ENCODE peak calls at places on chromosomes 1 and 21, in eight cellular contexts. A, J, N, M, I, D, E and T are unnamed samples. For H3K4me1, the result is how much of the 10 kb centered on the place peaks cover.

GRCh38 chr1:26083246-26083645 is 15.8 kb upstream of the TRIM63 start:
- DNase-seq in J (no peak), M (peak), N (peak), E (no peak), A (no peak), I (no peak), D (no peak), T (no peak)

GRCh38 chr21:41668686-41669532 is 97.9 kb downstream of the RIPK4 start:
- DNase-seq in I (no peak), E (no peak), D (no peak), N (no peak), M (no peak), J (peak), A (no peak), T (no peak)

GRCh38 chr1:30655672-30656071 is 67.7 kb downstream of the MATN1 start:
- DNase-seq in D (no peak), N (no peak), M (no peak), I (no peak), A (no peak), J (peak), E (no peak), T (no peak)

GRCh38 chr21:35974801-35975200 is 85.5 kb downstream of the SETD4 start:
- DNase-seq in M (no peak), A (no peak), I (peak), N (peak), D (no peak), E (no peak), J (no peak), T (no peak)

GRCh38 chr1:20373286-20373685 is 82.6 kb downstream of the VWA5B1 start:
- DNase-seq in D (no peak), J (no peak), M (no peak), N (no peak), A (no peak), E (no peak), I (no peak), T (no peak)

GRCh38 chr1:84876353-84876752 is 16.7 kb downstream of the LPAR3 start:
- DNase-seq in M (no peak), D (no peak), I (no peak), A (no peak), E (no peak), N (no peak), J (no peak), T (no peak)

GRCh38 chr1:188188317-188188716 is 1359.6 kb downstream of the PLA2G4A start:
- DNase-seq in N (no peak), E (no peak), I (no peak), A (no peak), M (no peak), D (no peak), J (no peak), T (no peak)

GRCh38 chr1:117567976-117568375 is 37.9 kb upstream of the TENT5C start:
- DNase-seq in J (no peak), M (no peak), N (no peak), E (no peak), A (no peak), D (no peak), I (no peak), T (no peak)

GRCh38 chr1:87331319-87332269 is 2.9 kb downstream of the LMO4 start:
- DNase-seq in E (peak), N (peak), A (peak), D (peak), I (peak), M (peak), J (peak), T (peak)

GRCh38 chr1:165114022-165114888 is 242.3 kb downstream of the LMX1A start:
- DNase-seq in E (peak), A (peak), J (no peak), N (peak), I (peak), D (no peak), M (peak), T (peak)

GRCh38 chr1:55974714-55975441 is 604.5 kb downstream of the PLPP3 start:
- DNase-seq in D (no peak), I (no peak), E (peak), M (no peak), A (no peak), N (peak), J (no peak), T (no peak)

GRCh38 chr21:16084776-16085364 is 355.1 kb downstream of the USP25 start:
- DNase-seq in M (peak), N (peak), E (no peak), J (no peak), D (no peak), A (peak), I (no peak), T (peak)

GRCh38 chr1:115753371-115753770 is 15.1 kb downstream of the CASQ2 start:
- DNase-seq in M (no peak), A (no peak), N (no peak), I (no peak), E (no peak), J (no peak), D (peak), T (no peak)

GRCh38 chr1:31802190-31803150 is 13.4 kb downstream of the SPOCD1 start:
- DNase-seq in M (peak), N (no peak), E (peak), I (no peak), J (no peak), D (peak), A (no peak), T (peak)

GRCh38 chr1:117120774-117121588 is 568 bp downstream of the TRIM45 start:
- DNase-seq in N (peak), I (no peak), D (no peak), E (no peak), A (no peak), M (no peak), J (no peak), T (no peak)

GRCh38 chr1:58443986-58444603 is 102.4 kb downstream of the OMA1 start:
- DNase-seq in M (no peak), D (no peak), E (no peak), A (no peak), N (no peak), J (no peak), I (no peak), T (no peak)

GRCh38 chr1:84377480-84378095 is 20.7 kb upstream of the DNASE2B start:
- DNase-seq in M (peak), J (no peak), A (peak), I (no peak), E (no peak), N (peak), D (no peak), T (no peak)

DNA sequence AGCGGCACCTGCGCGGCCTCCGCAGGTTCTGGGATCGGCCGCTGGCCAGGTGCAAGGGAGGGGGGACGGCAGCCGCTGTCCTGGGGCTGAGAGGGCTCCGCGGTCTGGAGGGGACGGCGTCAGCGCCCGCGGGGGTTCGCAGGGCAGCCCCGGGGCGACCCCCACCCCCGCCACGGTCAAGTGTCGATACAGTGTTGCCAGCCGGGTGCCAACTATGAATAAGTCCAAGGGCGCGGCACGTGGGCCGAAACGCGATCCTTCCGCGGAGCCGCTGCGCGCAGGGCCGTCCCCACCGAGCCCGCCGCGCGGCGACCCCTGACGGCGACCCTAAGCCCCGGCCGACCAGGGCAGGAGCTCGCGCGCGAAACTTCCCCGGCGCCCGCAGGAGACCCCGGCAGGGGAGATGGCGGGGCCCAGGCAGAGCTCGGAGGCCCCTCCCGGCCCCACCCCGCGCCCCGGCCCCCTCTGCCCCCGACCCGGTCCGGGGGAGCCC is 664 bp upstream of the AGPAT3 start:
- DNase-seq in A (peak), J (peak), I (peak), N (peak), D (no peak), E (peak), M (peak), T (peak)
- TF ChIP-seq POLR2A in A (peak), J (peak), I (peak), N (no peak), D (no peak), E (no peak), M (peak), T (no peak)

DNA sequence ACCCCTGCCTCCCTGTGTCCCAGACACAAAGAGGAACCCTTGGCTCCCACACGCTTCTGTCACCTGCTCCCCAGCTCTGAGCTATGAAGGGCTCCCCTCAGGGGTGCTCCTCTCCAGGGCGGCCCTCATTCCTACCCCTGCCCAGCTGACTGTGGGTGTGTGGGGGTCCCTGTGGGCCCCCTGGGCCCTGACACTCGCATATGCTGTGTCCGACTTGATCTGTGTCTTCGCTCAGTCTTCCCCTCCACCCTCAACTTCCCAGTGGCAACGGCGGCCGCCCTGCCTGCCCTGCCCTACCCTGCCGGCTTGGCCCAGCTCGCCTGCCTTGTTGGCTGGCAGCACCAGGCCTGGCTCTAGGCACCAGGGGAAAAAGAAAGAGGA is 1.2 kb downstream of the KCNQ4 start:
- DNase-seq in I (no peak), J (no peak), M (no peak), E (no peak), N (no peak), A (no peak), D (no peak), T (no peak)
- H3K4me3 ChIP-seq in I (no peak), J (peak), M (no peak), E (no peak), N (no peak), A (no peak), D (peak), T (no peak)

DNA sequence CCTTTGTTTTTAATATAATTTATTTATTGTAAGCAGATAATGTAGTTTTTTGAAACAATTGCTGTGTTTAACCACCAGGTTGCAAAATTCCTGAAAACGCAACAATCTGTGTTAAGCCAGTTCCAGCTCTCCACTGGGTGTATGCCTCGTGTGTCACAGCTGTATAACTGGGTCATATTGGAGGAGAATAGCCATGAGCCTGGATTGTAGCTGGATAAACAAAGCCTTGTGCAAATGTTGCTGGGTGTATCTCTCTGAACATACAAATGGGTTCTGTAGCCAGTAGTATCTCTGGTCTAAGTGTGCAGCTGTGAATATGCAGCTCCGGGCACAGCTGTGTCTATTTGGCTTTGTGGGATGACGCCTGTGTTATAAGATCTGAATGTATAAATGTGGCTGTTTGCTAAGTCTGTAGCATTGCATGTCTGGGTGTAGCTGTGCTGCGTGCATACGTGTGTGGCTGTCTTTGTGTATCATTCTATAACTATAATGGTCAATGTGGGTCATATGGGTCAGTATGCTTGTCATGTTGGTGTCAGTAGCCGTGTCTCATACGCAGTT is 2.7 kb downstream of the TCEA3 start:
- DNase-seq in E (no peak), N (peak), M (no peak), I (no peak), J (no peak), A (no peak), D (no peak), T (no peak)
- H3K4me1 ChIP-seq in E (under half), N (under half), M (under half), I (under half), J (under half), A (under half), D (half or more), T (under half)

GRCh38 chr1:202349263-202349928 is 897 bp downstream of the PPP1R12B start:
- DNase-seq in E (peak), D (no peak), M (no peak), I (peak), J (no peak), N (peak), A (no peak), T (no peak)

GRCh38 chr1:202343652-202344349 is 2.1 kb upstream of the UBE2T start:
- DNase-seq in J (no peak), I (no peak), A (no peak), D (no peak), N (peak), E (peak), M (no peak), T (no peak)

GRCh38 chr1:202348005-202348508 is 442 bp upstream of the PPP1R12B start:
- DNase-seq in N (no peak), E (no peak), M (no peak), I (no peak), A (no peak), D (no peak), J (no peak), T (no peak)

GRCh38 chr1:202351725-202352124 is 3.2 kb downstream of the PPP1R12B start:
- DNase-seq in I (no peak), D (no peak), M (no peak), A (peak), N (peak), E (no peak), J (no peak), T (no peak)

GRCh38 chr1:202348509-202349262 is at the start of gene PPP1R12B:
- DNase-seq in M (peak), N (peak), E (peak), I (peak), A (peak), D (peak), J (peak), T (peak)
- TF ChIP-seq POLR2A in M (peak), N (peak), E (peak), I (peak), A (peak), D (peak), J (no peak), T (no peak)

DNA sequence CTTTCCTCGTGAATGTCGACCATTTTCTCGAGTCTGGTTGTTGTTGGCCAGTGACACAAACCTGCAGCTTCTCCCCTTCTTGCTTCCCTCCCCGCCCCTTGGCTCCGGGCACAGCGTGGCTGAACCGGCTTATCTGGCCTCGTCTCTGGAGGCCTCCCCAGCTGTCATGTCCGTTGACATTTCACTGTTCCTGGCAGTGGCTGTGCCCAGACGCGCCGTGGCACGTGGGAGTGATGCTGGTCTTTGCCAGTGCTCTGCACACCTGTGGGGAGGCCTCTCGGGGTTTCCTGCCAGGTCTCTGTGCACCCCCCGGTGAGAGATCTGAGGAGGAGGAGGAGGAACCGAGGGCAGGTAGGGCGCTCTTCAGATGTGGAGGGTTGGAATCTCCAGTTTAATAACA is 23.7 kb downstream of the SKI start:
- DNase-seq in M (no peak), E (no peak), N (no peak), A (peak), I (peak), J (peak), D (no peak), T (peak)
- H3K4me3 ChIP-seq in M (no peak), E (no peak), N (no peak), A (no peak), I (no peak), J (peak), D (no peak), T (no peak)